ENCODE peak calls at places on chromosome 18, in four cellular contexts. Q is H1, D is foreskin keratinocyte, B is fibroblast of lung. L is an unnamed sample.

GRCh38 chr18:48134609-48135008 is 204.2 kb upstream of the SMAD2 start:
- DNase-seq in Q (no peak), D (no peak), B (no peak), L (no peak)

GRCh38 chr18:35076556-35076955 is 35.3 kb downstream of the MAPRE2 start:
- DNase-seq in Q (no peak), D (peak; percentile 46), B (peak; percentile 93), L (no peak)

GRCh38 chr18:59612461-59612860 is 84.8 kb downstream of the CCBE1 start:
- DNase-seq in Q (no peak), D (no peak), B (peak; percentile 92), L (no peak)

GRCh38 chr18:50786851-50787250 is 33.0 kb downstream of the MRO start:
- DNase-seq in Q (no peak), D (no peak), B (peak; percentile 8), L (no peak)

GRCh38 chr18:55543130-55543704 is 44.8 kb downstream of the TCF4 start:
- DNase-seq in Q (no peak), D (no peak), B (no peak), L (no peak)

GRCh38 chr18:47893939-47894699 is 36.3 kb downstream of the SMAD2 start:
- DNase-seq in Q (no peak), D (no peak), B (peak; percentile 60), L (no peak)

GRCh38 chr18:34787931-34788532 is 77.9 kb downstream of the DTNA start:
- DNase-seq in Q (no peak), D (no peak), B (peak; percentile 53), L (no peak)

GRCh38 chr18:31679806-31680793 is 4.3 kb downstream of the B4GALT6 start:
- DNase-seq in Q (no peak), D (no peak), B (no peak), L (no peak)

GRCh38 chr18:42620585-42620984 is 494.9 kb downstream of the RIT2 start:
- DNase-seq in Q (no peak), D (no peak), B (no peak), L (no peak)

GRCh38 chr18:62759704-62760402 is 44.5 kb downstream of the PHLPP1 start:
- DNase-seq in Q (no peak), D (peak; percentile 61), B (peak; percentile 81), L (no peak)

GRCh38 chr18:42182728-42183700 is 228.0 kb downstream of the PIK3C3 start:
- DNase-seq in Q (no peak), D (peak; percentile 50), B (peak; percentile 87), L (peak; percentile 48)

GRCh38 chr18:46630160-46630559 is 26.9 kb downstream of the LOXHD1 start:
- DNase-seq in Q (peak; percentile 20), D (no peak), B (peak; percentile 27), L (peak; percentile 8)

GRCh38 chr18:31146809-31147208 is 15.8 kb downstream of the DSC1 start:
- DNase-seq in Q (no peak), D (peak; percentile 22), B (no peak), L (peak; percentile 45)

GRCh38 chr18:36181386-36181785 is 5.9 kb upstream of the MOCOS start:
- DNase-seq in Q (no peak), D (no peak), B (no peak), L (no peak)

GRCh38 chr18:23377669-23378469 is 75.2 kb upstream of the RIOK3 start:
- DNase-seq in Q (no peak), D (peak; percentile 58), B (peak; percentile 91), L (peak; percentile 39)

GRCh38 chr18:48806551-48807261 is 144.1 kb downstream of the SMAD7 start:
- DNase-seq in Q (peak; percentile 35), D (no peak), B (peak; percentile 45), L (no peak)

GRCh38 chr18:47932603-47933002 is 2.1 kb upstream of the SMAD2 start:
- DNase-seq in Q (no peak), D (no peak), B (no peak), L (no peak)

GRCh38 chr18:42052137-42052708 is 97.2 kb downstream of the PIK3C3 start:
- DNase-seq in Q (no peak), D (no peak), B (peak; percentile 17), L (no peak)

GRCh38 chr18:59383831-59384230 is 24.8 kb upstream of the LMAN1 start:
- DNase-seq in Q (no peak), D (no peak), B (no peak), L (no peak)

GRCh38 chr18:23706971-23707640 is 17.9 kb downstream of the LAMA3 start:
- DNase-seq in Q (no peak), D (no peak), B (no peak), L (no peak)

GRCh38 chr18:77012120-77012519 is 120.5 kb downstream of the MBP start:
- DNase-seq in Q (no peak), D (no peak), B (no peak), L (no peak)
- H3K27ac ChIP-seq in Q (no peak overlapping the region), D (no peak overlapping the region), B (no peak overlapping the region), L (no peak overlapping the region)

GRCh38 chr18:4808891-4809290 is 353.8 kb upstream of the DLGAP1 start:
- DNase-seq in Q (no peak), D (no peak), B (no peak), L (no peak)

DNA sequence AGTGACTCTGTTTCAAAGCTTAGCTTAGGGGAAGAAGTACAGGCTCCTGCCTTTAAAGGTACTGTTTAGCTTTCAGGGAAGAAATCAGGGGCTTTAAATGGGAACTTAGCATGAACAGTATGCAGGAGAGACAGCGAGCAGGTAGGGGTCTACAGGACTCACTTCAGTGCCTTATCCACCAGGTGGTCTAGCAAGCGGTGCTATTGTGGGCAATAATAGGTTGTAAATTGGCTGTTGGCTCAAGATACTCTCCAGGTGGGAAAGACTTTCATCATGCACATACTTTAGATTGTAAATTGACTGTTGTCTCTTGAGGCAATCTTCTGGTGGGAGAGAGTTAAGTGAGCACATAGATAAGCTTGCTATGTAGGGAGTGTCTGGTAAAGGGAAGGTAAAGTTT is 358.6 kb upstream of the DLGAP1 start:
- DNase-seq in Q (no peak), D (no peak), B (no peak), L (no peak)
- H3K27ac ChIP-seq in Q (no peak overlapping the region), D (no peak overlapping the region), B (no peak overlapping the region), L (no peak overlapping the region)

DNA sequence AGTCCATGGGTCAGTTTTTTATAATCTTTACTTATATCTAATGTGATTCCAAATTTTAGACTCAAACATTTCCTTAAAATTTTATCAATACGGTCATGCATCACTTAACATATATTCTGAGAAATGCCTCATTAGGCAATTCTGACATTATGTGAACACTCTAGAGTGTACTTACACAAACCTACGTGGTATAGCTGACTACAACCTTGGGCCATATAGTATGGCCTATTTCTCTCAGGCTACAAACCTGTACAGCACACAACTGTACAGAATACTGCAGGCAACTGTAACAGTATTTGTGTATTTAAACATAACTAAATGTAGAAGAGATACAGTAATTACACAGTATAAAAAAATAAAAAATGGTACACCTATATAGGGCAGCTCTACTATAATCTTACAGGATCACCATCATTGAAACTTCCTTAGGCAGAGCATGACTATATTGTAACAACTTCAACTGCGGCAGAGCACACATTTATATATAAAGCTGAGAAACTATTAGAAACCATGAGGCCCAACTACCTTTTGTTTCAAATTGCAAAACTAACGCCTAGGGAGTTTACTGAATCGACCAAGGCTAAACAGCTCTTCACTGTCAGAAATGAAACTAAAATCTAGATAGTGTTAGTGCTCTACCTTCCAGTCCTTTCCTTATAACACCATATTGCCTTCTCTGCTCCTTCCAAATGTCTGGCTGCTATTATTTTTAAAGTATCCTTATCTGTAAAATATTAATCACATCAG is 6.9 kb downstream of the YES1 start:
- DNase-seq in Q (no peak), D (no peak), B (no peak), L (no peak)
- H3K27ac ChIP-seq in Q (no peak overlapping the region), D (no peak overlapping the region), B (no peak overlapping the region), L (no peak overlapping the region)

GRCh38 chr18:74508821-74509225 is 12.7 kb downstream of the CNDP2 start:
- DNase-seq in Q (no peak), D (no peak), B (no peak), L (no peak)
- H3K27ac ChIP-seq in Q (no peak overlapping the region), D (no peak overlapping the region), B (no peak overlapping the region), L (no peak overlapping the region)

DNA sequence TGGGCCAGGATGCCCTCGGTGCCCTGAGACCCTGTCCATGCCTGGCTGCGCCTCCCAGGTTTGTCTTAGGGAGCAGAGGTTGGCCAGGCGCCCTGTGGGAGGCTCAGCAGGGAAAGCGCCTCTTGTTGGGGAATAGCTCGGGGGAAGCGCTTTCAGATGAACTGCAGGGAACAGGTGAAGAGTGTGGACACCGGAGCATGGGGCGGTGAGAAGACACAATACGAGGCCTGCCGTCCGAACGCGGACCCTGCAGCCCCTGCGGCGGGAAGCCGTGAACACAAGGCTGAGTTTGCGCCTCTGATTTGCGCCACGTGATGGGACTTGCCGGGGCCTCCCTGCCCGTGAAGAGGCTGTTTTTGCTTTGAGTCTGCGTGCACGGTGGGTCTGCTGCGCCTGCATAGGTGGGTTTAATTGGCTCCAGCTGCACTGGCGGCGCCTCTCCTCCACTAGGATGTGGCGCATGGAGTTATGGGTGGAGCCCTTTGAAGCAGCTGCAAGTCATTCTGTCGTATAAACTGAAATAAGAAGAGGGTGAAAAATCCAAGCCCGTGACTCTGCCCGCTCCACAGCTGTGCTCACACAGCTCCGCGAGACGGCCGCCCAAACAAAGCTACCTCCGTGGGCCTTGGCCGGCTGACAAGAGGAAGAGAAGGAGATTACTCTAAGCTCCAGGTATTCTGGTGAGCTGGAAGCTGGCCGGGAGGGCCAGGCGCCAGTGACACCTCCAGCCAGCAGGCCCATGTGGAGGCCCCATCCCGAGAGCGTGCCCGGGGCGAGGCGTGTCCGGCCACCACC is 103.5 kb upstream of the CTDP1 start:
- DNase-seq in Q (peak; percentile 49), D (no peak), B (peak; percentile 84), L (peak; percentile 29)
- H3K27ac ChIP-seq in Q (no peak overlapping the region), D (no peak overlapping the region), B (peak overlapping the region; percentile 14), L (no peak overlapping the region)

GRCh38 chr18:9477509-9477908 is 2.2 kb downstream of the RALBP1 start:
- DNase-seq in Q (no peak), D (no peak), B (no peak), L (no peak)
- H3K27ac ChIP-seq in Q (no peak overlapping the region), D (no peak overlapping the region), B (no peak overlapping the region), L (no peak overlapping the region)

DNA sequence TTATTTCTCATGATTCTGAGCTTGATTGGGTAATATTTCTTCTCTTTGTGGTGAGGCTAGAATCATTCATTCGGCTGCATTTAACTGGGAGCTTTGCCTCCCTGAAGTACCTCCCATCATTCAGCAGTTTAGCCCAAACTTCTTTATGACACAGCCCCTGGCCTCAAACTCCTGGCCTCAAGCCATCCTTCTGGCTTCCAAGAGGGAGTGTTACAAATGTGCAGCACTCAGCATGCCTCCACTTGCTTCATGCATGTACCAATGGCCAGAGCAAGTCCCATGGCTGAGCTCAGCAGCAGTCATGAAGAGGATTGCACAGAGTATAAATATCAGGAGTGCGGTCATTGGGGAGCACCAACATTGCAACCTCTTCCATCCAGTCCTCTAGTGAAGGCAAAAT is 423.4 kb downstream of the METTL4 start:
- DNase-seq in Q (no peak), D (peak; percentile 95), B (peak; percentile 80), L (peak; percentile 95)
- H3K27ac ChIP-seq in Q (no peak overlapping the region), D (no peak overlapping the region), B (no peak overlapping the region), L (peak overlapping the region; percentile 91)

DNA sequence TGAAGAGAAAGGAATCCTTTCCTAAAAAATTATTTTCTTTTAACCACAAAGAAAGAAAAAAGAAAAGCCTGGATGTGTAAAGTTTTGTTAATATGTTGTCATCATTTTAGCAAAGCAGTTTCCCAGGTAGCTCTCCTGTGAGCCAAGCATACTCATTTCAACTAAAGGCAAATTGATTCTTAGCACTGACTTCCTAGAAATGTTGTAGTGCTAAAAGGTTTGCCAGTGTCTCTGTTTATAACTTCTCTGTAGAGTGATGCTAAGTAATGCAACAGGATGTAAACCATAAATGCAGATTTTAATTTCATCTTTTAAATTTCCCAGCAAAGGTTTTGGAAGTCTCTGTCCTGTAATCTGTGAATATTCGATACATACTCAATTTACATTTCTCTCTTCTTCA is 10.2 kb downstream of the GATA6 start:
- DNase-seq in Q (no peak), D (no peak), B (no peak), L (no peak)
- H3K27ac ChIP-seq in Q (no peak overlapping the region), D (no peak overlapping the region), B (no peak overlapping the region), L (no peak overlapping the region)

L was measured in epithelial cell of prostate.